ENCODE peak calls at places on chromosomes 3 and 15, in eight cellular contexts. Y, Z, N, I, H, L, F and W are unnamed samples.

GRCh38 chr15:42140383-42141070 is 15.9 kb downstream of the PLA2G4F start:
- DNase-seq in Y (no peak), Z (no peak), N (no peak), I (no peak), H (no peak), L (no peak), F (peak), W (no peak)

GRCh38 chr3:38039101-38039898 is at the start of gene DLEC1:
- DNase-seq in Y (no peak), Z (no peak), N (peak), I (peak), H (no peak), L (no peak), F (peak), W (no peak)

GRCh38 chr15:92938387-92938786 is 38.3 kb downstream of the CHD2 start:
- DNase-seq in Y (no peak), Z (no peak), N (no peak), I (no peak), H (peak), L (no peak), F (no peak), W (no peak)

GRCh38 chr3:174330303-174330702 is 528.8 kb upstream of the NAALADL2 start:
- DNase-seq in Y (peak), Z (no peak), N (no peak), I (no peak), H (peak), L (no peak), F (no peak), W (peak)

GRCh38 chr15:23415321-23415865 is 31.6 kb downstream of the GOLGA6L2 start:
- DNase-seq in Y (no peak), Z (no peak), N (no peak), I (no peak), H (no peak), L (no peak), F (peak), W (no peak)

GRCh38 chr3:12139111-12139511 is 19.6 kb downstream of the TIMP4 start:
- DNase-seq in Y (no peak), Z (peak), N (peak), I (peak), H (peak), L (peak), F (no peak), W (no peak)

GRCh38 chr3:179671709-179672337 is 19.0 kb downstream of the USP13 start:
- DNase-seq in Y (no peak), Z (no peak), N (no peak), I (no peak), H (no peak), L (no peak), F (no peak), W (peak)

GRCh38 chr3:136604961-136605360 is 147.2 kb downstream of the STAG1 start:
- DNase-seq in Y (no peak), Z (no peak), N (no peak), I (no peak), H (no peak), L (no peak), F (no peak), W (no peak)

GRCh38 chr3:10391391-10391790 is 70.5 kb upstream of the SEC13 start:
- DNase-seq in Y (no peak), Z (no peak), N (no peak), I (no peak), H (no peak), L (no peak), F (no peak), W (no peak)

GRCh38 chr3:55650011-55650410 is 162.9 kb upstream of the WNT5A start:
- DNase-seq in Y (no peak), Z (no peak), N (no peak), I (no peak), H (no peak), L (no peak), F (no peak), W (no peak)

GRCh38 chr3:150407818-150408231 is 273 bp upstream of the TSC22D2 start:
- DNase-seq in Y (no peak), Z (peak), N (no peak), I (no peak), H (no peak), L (no peak), F (peak), W (no peak)

GRCh38 chr3:11734-12133 is 184.8 kb upstream of the CHL1 start:
- DNase-seq in Y (no peak), Z (no peak), N (no peak), I (peak), H (no peak), L (no peak), F (no peak), W (no peak)

GRCh38 chr3:142053835-142054234 is 95.5 kb downstream of the TFDP2 start:
- DNase-seq in Y (no peak), Z (no peak), N (no peak), I (no peak), H (peak), L (no peak), F (no peak), W (no peak)

GRCh38 chr15:40829155-40829554 is 647 bp upstream of the PPP1R14D start:
- DNase-seq in Y (no peak), Z (no peak), N (no peak), I (no peak), H (no peak), L (no peak), F (peak), W (no peak)

GRCh38 chr15:82995938-82996337 is 9.9 kb downstream of the RAMAC start:
- DNase-seq in Y (no peak), Z (no peak), N (no peak), I (no peak), H (peak), L (no peak), F (no peak), W (no peak)

GRCh38 chr15:67836134-67836455 is 3.8 kb downstream of the RNU6-1 start:
- DNase-seq in Y (no peak), Z (no peak), N (no peak), I (peak), H (peak), L (no peak), F (no peak), W (no peak)

GRCh38 chr3:47410801-47411646 is 30.2 kb downstream of the PTPN23 start:
- DNase-seq in Y (no peak), Z (no peak), N (no peak), I (no peak), H (no peak), L (no peak), F (peak), W (no peak)

GRCh38 chr15:100926258-100926657 is 7.1 kb downstream of the LRRK1 start:
- DNase-seq in Y (no peak), Z (no peak), N (no peak), I (peak), H (no peak), L (no peak), F (no peak), W (no peak)

GRCh38 chr3:71122641-71123040 is 460.9 kb downstream of the FOXP1 start:
- DNase-seq in Y (no peak), Z (no peak), N (no peak), I (no peak), H (no peak), L (no peak), F (no peak), W (no peak)

GRCh38 chr3:66561374-66561773 is 60.6 kb upstream of the LRIG1 start:
- DNase-seq in Y (no peak), Z (no peak), N (no peak), I (no peak), H (peak), L (no peak), F (no peak), W (no peak)

GRCh38 chr3:8903191-8903590 is 60.1 kb downstream of the RAD18 start:
- DNase-seq in Y (no peak), Z (no peak), N (no peak), I (no peak), H (no peak), L (no peak), F (no peak), W (no peak)

GRCh38 chr3:16136042-16136441 is 38.4 kb upstream of the GALNT15 start:
- DNase-seq in Y (peak), Z (no peak), N (no peak), I (no peak), H (peak), L (no peak), F (no peak), W (peak)

GRCh38 chr3:108602249-108602934 is 12.9 kb downstream of the DZIP3 start:
- DNase-seq in Y (no peak), Z (no peak), N (no peak), I (peak), H (no peak), L (no peak), F (no peak), W (no peak)

GRCh38 chr15:68492855-68493254 is 60.9 kb upstream of the ITGA11 start:
- DNase-seq in Y (no peak), Z (peak), N (no peak), I (no peak), H (peak), L (no peak), F (no peak), W (no peak)

GRCh38 chr15:66085128-66085527 is 168.4 kb downstream of the MEGF11 start:
- DNase-seq in Y (no peak), Z (no peak), N (no peak), I (no peak), H (no peak), L (no peak), F (peak), W (no peak)

GRCh38 chr3:191136347-191136746 is 62.7 kb upstream of the OSTN start:
- DNase-seq in Y (no peak), Z (no peak), N (no peak), I (no peak), H (peak), L (no peak), F (no peak), W (no peak)

GRCh38 chr15:77031376-77032050 is 36.6 kb downstream of the PSTPIP1 start:
- DNase-seq in Y (no peak), Z (no peak), N (no peak), I (no peak), H (peak), L (no peak), F (peak), W (no peak)

GRCh38 chr15:101006931-101007687 is 88.0 kb downstream of the LRRK1 start:
- DNase-seq in Y (no peak), Z (peak), N (peak), I (peak), H (peak), L (peak), F (peak), W (peak)

GRCh38 chr3:52860424-52860768 is 25.6 kb upstream of the MUSTN1 start:
- DNase-seq in Y (no peak), Z (no peak), N (no peak), I (no peak), H (no peak), L (no peak), F (no peak), W (no peak)

GRCh38 chr3:195467641-195468390 is 25.0 kb upstream of the ACAP2 start:
- DNase-seq in Y (peak), Z (no peak), N (no peak), I (no peak), H (peak), L (no peak), F (no peak), W (no peak)

GRCh38 chr3:12815719-12816118 is 19.2 kb downstream of the CAND2 start:
- DNase-seq in Y (no peak), Z (no peak), N (no peak), I (no peak), H (no peak), L (no peak), F (no peak), W (no peak)

GRCh38 chr3:19348929-19349564 is 200.7 kb downstream of the KCNH8 start:
- DNase-seq in Y (no peak), Z (no peak), N (peak), I (peak), H (peak), L (peak), F (peak), W (no peak)

GRCh38 chr3:54965746-54966145 is 37.9 kb upstream of the LRTM1 start:
- DNase-seq in Y (no peak), Z (no peak), N (no peak), I (no peak), H (peak), L (no peak), F (no peak), W (peak)

GRCh38 chr3:186268616-186269448 is 93.2 kb downstream of the DGKG start:
- DNase-seq in Y (no peak), Z (no peak), N (peak), I (peak), H (peak), L (no peak), F (no peak), W (no peak)

DNA sequence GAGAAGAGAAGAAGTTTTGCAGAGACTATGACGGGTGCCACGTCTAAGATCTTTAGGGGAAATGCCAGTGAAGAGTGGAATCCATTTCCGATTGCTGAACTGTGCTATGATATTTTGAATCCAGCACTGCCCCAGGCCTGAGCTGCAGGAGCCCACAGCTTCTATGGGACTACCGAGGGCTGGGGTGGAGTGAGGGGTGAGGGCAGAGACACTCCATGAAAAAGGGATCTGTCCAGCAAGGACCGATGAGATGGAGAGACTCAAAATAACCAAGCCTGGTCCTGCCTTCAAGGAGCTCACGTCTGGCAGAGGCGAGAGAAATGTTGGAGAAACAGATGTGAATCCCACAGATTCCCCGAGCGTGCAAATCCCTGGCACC is 79.8 kb upstream of the MEF2A start:
- DNase-seq in Y (no peak), Z (no peak), N (no peak), I (no peak), H (no peak), L (no peak), F (no peak), W (no peak)
- H3K4me3 ChIP-seq in Y (peak), Z (peak), N (no peak), I (peak), H (peak), L (peak), F (peak), W (peak)

GRCh38 chr3:152398495-152398894 is 129.8 kb downstream of the MBNL1 start:
- DNase-seq in Y (no peak), Z (no peak), N (no peak), I (peak), H (no peak), L (no peak), F (no peak), W (no peak)
- H3K4me3 ChIP-seq in Y (no peak), Z (no peak), N (no peak), I (no peak), H (no peak), L (no peak), F (no peak), W (no peak)

DNA sequence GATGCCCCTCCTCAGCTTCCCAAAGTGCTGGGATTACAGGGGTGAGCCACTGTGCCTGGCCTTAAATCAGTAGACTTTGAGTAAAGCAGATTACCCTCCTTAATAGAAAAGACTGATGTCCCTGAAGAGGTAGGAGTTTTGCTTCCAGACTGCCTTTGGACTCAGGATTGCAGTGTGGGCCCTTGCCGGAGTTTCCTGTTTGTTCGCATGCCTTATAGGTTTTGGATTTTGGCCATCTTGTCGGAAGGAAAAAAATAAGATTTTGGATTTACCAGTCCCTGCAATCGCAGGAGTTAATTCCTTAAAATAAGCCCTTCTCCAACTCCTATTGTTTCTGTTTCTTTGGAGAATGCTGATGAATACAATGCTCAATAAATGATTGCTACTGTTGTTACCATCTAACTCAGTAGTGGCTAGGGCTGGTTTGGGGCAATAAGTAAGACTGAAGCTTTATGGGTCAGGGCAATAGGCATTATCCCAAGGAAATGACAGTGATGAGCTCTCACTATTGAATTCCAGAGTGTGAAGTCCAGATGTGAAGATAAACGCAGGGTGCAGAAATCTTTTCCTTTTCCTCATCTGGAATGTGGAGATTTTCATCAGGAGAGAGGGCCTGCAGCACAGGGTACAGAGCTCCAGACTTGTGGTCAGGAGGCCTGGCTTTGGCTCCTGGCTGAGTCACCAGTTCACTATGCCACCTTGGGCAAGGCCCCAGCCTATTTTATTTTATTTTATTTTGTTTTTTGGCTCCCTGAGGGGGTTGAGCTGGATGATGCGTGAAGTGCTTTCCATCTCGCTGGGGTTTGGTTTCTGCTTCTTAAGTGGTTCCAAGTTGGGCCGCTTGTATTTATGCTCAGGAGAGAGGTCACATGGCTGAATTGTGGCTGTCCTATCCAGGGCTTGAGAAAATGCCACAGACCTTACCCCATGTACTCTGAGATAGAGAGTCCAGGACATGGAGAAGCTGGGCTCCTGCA is 25.3 kb downstream of the FOXL2 start:
- DNase-seq in Y (peak), Z (no peak), N (no peak), I (no peak), H (peak), L (no peak), F (no peak), W (peak)
- H3K4me3 ChIP-seq in Y (no peak), Z (no peak), N (no peak), I (no peak), H (no peak), L (no peak), F (no peak), W (no peak)

GRCh38 chr3:124699686-124700396 is 30.4 kb upstream of the UMPS start:
- DNase-seq in Y (no peak), Z (no peak), N (no peak), I (no peak), H (no peak), L (no peak), F (peak), W (no peak)
- H3K4me3 ChIP-seq in Y (no peak), Z (no peak), N (no peak), I (no peak), H (no peak), L (no peak), F (peak), W (no peak)

DNA sequence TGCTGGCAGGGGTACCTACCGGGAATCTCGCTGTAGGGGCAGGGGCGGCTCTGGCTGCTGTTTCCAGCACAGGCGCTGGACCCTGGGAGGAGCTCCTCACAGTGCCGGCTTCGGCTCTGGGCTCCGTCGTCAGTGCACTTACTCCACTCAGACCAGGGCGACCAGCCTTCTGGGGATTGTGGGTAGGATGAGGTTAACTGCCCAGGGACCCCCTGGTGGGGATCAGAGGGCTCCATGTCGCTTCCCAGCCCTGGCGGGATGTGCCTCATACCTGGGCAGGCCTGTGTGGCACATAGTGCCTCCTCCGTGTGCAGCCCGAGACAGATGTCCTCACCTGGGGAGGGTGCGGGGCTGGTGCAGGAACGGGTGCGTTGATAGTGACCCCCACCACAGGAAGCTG is 115.7 kb downstream of the SEMA5B start:
- DNase-seq in Y (no peak), Z (no peak), N (no peak), I (no peak), H (no peak), L (no peak), F (no peak), W (no peak)
- H3K4me3 ChIP-seq in Y (no peak), Z (no peak), N (no peak), I (no peak), H (no peak), L (no peak), F (no peak), W (no peak)

DNA sequence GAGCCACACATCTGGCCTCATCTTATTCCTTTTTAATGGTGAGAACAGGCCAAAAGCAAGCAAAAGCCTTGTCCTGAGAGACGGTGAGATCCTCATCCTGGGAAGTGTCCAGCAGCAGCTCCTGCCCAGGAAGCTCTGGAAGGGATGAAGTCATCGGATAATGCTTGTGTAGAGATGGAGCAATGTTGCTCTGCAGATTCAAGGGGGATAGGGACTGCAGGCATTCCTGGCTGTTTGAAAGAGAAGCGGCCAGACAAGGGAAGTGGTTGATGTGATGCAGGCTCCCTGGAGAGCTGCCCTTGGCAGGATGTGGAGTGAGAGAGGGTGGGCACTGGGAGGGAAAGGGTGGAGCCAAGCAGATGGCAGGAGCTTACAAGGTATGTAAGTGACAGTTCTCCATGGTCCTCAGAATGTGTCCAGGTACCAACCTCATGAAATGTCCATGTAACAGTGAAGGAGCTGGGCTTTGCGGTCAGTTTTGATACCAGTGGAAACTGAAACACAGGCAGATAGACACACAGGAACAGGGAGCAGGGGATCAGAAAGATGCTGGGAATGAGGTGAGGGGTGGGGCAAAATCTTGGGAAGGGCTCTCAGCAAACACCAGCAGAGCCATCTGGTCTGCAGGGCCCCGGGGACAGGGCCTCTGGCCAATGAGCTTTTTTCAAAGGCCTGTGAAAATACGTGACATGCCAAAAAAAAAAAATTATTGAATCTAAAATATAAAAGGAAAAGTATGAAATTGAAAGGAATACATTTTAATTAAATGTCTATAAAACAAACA is 32.2 kb upstream of the LACTB start:
- DNase-seq in Y (peak), Z (no peak), N (peak), I (no peak), H (peak), L (no peak), F (no peak), W (peak)
- H3K4me3 ChIP-seq in Y (no peak), Z (no peak), N (no peak), I (no peak), H (no peak), L (no peak), F (no peak), W (no peak)

GRCh38 chr3:127775398-127776109 is 46.8 kb downstream of the MGLL start:
- DNase-seq in Y (peak), Z (no peak), N (no peak), I (no peak), H (peak), L (no peak), F (no peak), W (peak)

GRCh38 chr3:127776347-127776746 is 46.0 kb downstream of the MGLL start:
- DNase-seq in Y (no peak), Z (no peak), N (no peak), I (no peak), H (no peak), L (no peak), F (no peak), W (no peak)

GRCh38 chr3:127779747-127780146 is 42.6 kb downstream of the MGLL start:
- DNase-seq in Y (no peak), Z (no peak), N (no peak), I (no peak), H (no peak), L (no peak), F (no peak), W (no peak)

GRCh38 chr3:127777861-127778711 is 44.2 kb downstream of the MGLL start:
- DNase-seq in Y (no peak), Z (no peak), N (no peak), I (no peak), H (no peak), L (no peak), F (peak), W (no peak)

GRCh38 chr3:127777332-127777731 is 45.0 kb downstream of the MGLL start:
- DNase-seq in Y (no peak), Z (no peak), N (no peak), I (no peak), H (no peak), L (no peak), F (no peak), W (no peak)
- H3K4me3 ChIP-seq in Y (no peak), Z (no peak), N (no peak), I (no peak), H (no peak), L (no peak), F (no peak), W (no peak)